ENCODE peak calls at places on chromosome 18, in four cellular contexts. One of them, this sample, is unnamed.

GRCh38 chr18:31750259-31750658 is 10.4 kb downstream of the SLC25A52 start:
- DNase-seq in mesenchymal stem cell: no peak
- DNase-seq in H9: no peak
- DNase-seq in mesendoderm: no peak
- DNase-seq in this sample: no peak

GRCh38 chr18:23662309-23663263 is at the start of gene ANKRD29:
- DNase-seq in mesenchymal stem cell: peak; percentile 25
- DNase-seq in H9: peak; percentile 46
- DNase-seq in mesendoderm: peak; percentile 43
- DNase-seq in this sample: no peak

GRCh38 chr18:53380063-53380639 is 844.3 kb downstream of the MBD2 start:
- DNase-seq in mesenchymal stem cell: peak; percentile 28
- DNase-seq in H9: no peak
- DNase-seq in mesendoderm: peak; percentile 56
- DNase-seq in this sample: peak; percentile 31

GRCh38 chr18:49249523-49249922 is 210.9 kb downstream of the DYM start:
- DNase-seq in mesenchymal stem cell: peak; percentile 83
- DNase-seq in H9: no peak
- DNase-seq in mesendoderm: no peak
- DNase-seq in this sample: peak; percentile 88

GRCh38 chr18:37184209-37184868 is 355.4 kb downstream of the KIAA1328 start:
- DNase-seq in mesenchymal stem cell: no peak
- DNase-seq in H9: no peak
- DNase-seq in mesendoderm: peak; percentile 63
- DNase-seq in this sample: no peak

GRCh38 chr18:75548353-75548752 is 120.8 kb upstream of the SMIM21 start:
- DNase-seq in mesenchymal stem cell: no peak
- DNase-seq in H9: peak; percentile 71
- DNase-seq in mesendoderm: peak; percentile 77
- DNase-seq in this sample: no peak

GRCh38 chr18:22346968-22347611 is 70.6 kb downstream of the CTAGE1 start:
- DNase-seq in mesenchymal stem cell: peak; percentile 78
- DNase-seq in H9: peak; percentile 78
- DNase-seq in mesendoderm: peak; percentile 73
- DNase-seq in this sample: peak; percentile 73

GRCh38 chr18:29361843-29362242 is 1184.9 kb upstream of the CDH2 start:
- DNase-seq in mesenchymal stem cell: no peak
- DNase-seq in H9: peak; percentile 86
- DNase-seq in mesendoderm: peak; percentile 68
- DNase-seq in this sample: no peak

GRCh38 chr18:8279931-8280330 is 329.3 kb upstream of the RAB12 start:
- DNase-seq in mesenchymal stem cell: no peak
- DNase-seq in H9: no peak
- DNase-seq in mesendoderm: no peak
- DNase-seq in this sample: no peak

GRCh38 chr18:22279741-22280452 is 110.5 kb downstream of the GATA6 start:
- DNase-seq in mesenchymal stem cell: peak; percentile 82
- DNase-seq in H9: no peak
- DNase-seq in mesendoderm: no peak
- DNase-seq in this sample: peak; percentile 71

GRCh38 chr18:57776354-57776753 is 26.8 kb downstream of the ATP8B1 start:
- DNase-seq in mesenchymal stem cell: no peak
- DNase-seq in H9: no peak
- DNase-seq in mesendoderm: no peak
- DNase-seq in this sample: no peak

GRCh38 chr18:48023334-48024008 is 93.0 kb upstream of the SMAD2 start:
- DNase-seq in mesenchymal stem cell: peak; percentile 4
- DNase-seq in H9: peak; percentile 70
- DNase-seq in mesendoderm: peak; percentile 73
- DNase-seq in this sample: peak; percentile 10

GRCh38 chr18:56407631-56408030 is 230.8 kb downstream of the TXNL1 start:
- DNase-seq in mesenchymal stem cell: no peak
- DNase-seq in H9: no peak
- DNase-seq in mesendoderm: no peak
- DNase-seq in this sample: no peak

GRCh38 chr18:48959921-48960920 is 9.5 kb upstream of the SMAD7 start:
- DNase-seq in mesenchymal stem cell: peak; percentile 93
- DNase-seq in H9: peak; percentile 94
- DNase-seq in mesendoderm: peak; percentile 97
- DNase-seq in this sample: peak; percentile 61

GRCh38 chr18:57629399-57629798 is 7.8 kb upstream of the NARS1 start:
- DNase-seq in mesenchymal stem cell: no peak
- DNase-seq in H9: no peak
- DNase-seq in mesendoderm: no peak
- DNase-seq in this sample: no peak

GRCh38 chr18:3029215-3029972 is 16.4 kb upstream of the LPIN2 start:
- DNase-seq in mesenchymal stem cell: peak; percentile 88
- DNase-seq in H9: no peak
- DNase-seq in mesendoderm: no peak
- DNase-seq in this sample: peak; percentile 67

GRCh38 chr18:79947054-79947755 is 4.2 kb downstream of the SLC66A2 start:
- DNase-seq in mesenchymal stem cell: no peak
- DNase-seq in H9: peak; percentile 24
- DNase-seq in mesendoderm: no peak
- DNase-seq in this sample: peak; percentile 45

DNA sequence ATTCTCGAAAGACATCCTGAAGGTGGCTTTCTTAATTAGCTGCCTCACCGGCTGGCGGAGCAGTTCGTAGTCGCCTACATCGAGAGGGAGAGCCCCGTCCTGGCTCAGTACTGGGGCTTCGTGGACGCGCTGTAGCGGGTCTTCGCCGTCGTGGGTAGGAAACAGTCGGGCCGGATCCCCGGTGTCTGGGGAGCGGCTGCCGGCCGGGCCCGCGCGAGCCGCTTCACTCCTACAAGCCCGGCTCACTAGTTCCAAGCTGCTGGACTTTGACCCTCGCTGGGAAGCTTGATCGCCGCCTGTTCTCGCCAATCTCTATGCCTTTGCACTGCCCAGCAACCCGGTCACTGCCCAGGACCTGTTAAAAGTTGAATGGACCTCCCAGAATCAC is 41.3 kb upstream of the AKAIN1 start:
- DNase-seq in mesenchymal stem cell: peak; percentile 71
- DNase-seq in H9: peak; percentile 34
- DNase-seq in mesendoderm: no peak
- DNase-seq in this sample: peak; percentile 30
- H3K4ac ChIP-seq in mesenchymal stem cell: no peak overlapping the region
- H3K4ac ChIP-seq in H9: no peak overlapping the region
- H3K4ac ChIP-seq in mesendoderm: no peak overlapping the region
- H3K4ac ChIP-seq in this sample: peak overlapping the region; percentile 93

GRCh38 chr18:51196116-51196810 is 1.2 kb downstream of the MEX3C start:
- DNase-seq in mesenchymal stem cell: peak; percentile 34
- DNase-seq in H9: no peak
- DNase-seq in mesendoderm: no peak
- DNase-seq in this sample: peak; percentile 15
- H3K4ac ChIP-seq in mesenchymal stem cell: peak overlapping the region; percentile 89
- H3K4ac ChIP-seq in H9: peak overlapping the region; percentile 39
- H3K4ac ChIP-seq in mesendoderm: peak overlapping the region; percentile 100
- H3K4ac ChIP-seq in this sample: peak overlapping the region; percentile 89

GRCh38 chr18:61765097-61765496 is 127.7 kb downstream of the RNF152 start:
- DNase-seq in mesenchymal stem cell: peak; percentile 61
- DNase-seq in H9: no peak
- DNase-seq in mesendoderm: peak; percentile 47
- DNase-seq in this sample: peak; percentile 81
- H3K4ac ChIP-seq in mesenchymal stem cell: no peak overlapping the region
- H3K4ac ChIP-seq in H9: no peak overlapping the region
- H3K4ac ChIP-seq in mesendoderm: no peak overlapping the region
- H3K4ac ChIP-seq in this sample: no peak overlapping the region

DNA sequence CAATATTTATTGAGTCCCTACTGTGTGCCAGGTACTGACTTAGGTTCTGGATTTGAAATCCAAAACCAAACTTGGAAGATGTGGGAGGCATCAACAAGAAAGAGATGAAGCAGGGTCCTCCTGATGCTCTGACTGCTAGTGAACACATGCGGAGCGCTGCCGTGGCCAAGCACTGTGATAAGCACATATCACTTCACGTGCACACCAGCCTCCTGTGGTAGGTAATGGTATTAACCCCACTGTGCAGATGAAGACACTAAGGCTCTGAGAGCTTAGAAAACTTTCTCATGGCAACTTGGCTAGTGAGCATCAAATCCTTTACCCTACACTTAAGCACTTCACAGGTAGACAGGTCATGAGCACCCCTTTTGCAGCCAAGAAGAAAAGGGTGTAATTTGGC is 216.1 kb downstream of the HAUS1 start:
- DNase-seq in mesenchymal stem cell: no peak
- DNase-seq in H9: no peak
- DNase-seq in mesendoderm: peak; percentile 36
- DNase-seq in this sample: no peak
- H3K4ac ChIP-seq in mesenchymal stem cell: no peak overlapping the region
- H3K4ac ChIP-seq in H9: no peak overlapping the region
- H3K4ac ChIP-seq in mesendoderm: no peak overlapping the region
- H3K4ac ChIP-seq in this sample: no peak overlapping the region